ENCODE peak calls at places on chromosome 22, in seven cellular contexts. One of them, this sample, is unnamed.
A peak's percentile ranks its signal among the peaks of the same experiment; 100 is the strongest.

GRCh38 chr22:39207141-39208012 is 37.4 kb downstream of the PDGFB start:
- DNase-seq in T follicular helper cell: no peak
- DNase-seq in ELR: peak; percentile 53
- DNase-seq in WTC11: no peak
- DNase-seq in NCI-H69: peak; percentile 69
- DNase-seq in colonic mucosa: no peak
- DNase-seq in posterior cingulate gyrus: no peak
- DNase-seq in this sample: no peak

GRCh38 chr22:21917959-21918261 is 34.7 kb downstream of the PPM1F start:
- DNase-seq in T follicular helper cell: no peak
- DNase-seq in ELR: no peak
- DNase-seq in WTC11: no peak
- DNase-seq in NCI-H69: no peak
- DNase-seq in colonic mucosa: no peak
- DNase-seq in posterior cingulate gyrus: no peak
- DNase-seq in this sample: no peak

GRCh38 chr22:33188316-33188715 is 130.1 kb upstream of the SYN3 start:
- DNase-seq in T follicular helper cell: no peak
- DNase-seq in ELR: no peak
- DNase-seq in WTC11: no peak
- DNase-seq in NCI-H69: peak; percentile 18
- DNase-seq in colonic mucosa: no peak
- DNase-seq in posterior cingulate gyrus: no peak
- DNase-seq in this sample: no peak

GRCh38 chr22:27378343-27378800 is 423.2 kb downstream of the MN1 start:
- DNase-seq in T follicular helper cell: no peak
- DNase-seq in ELR: no peak
- DNase-seq in WTC11: no peak
- DNase-seq in NCI-H69: peak; percentile 16
- DNase-seq in colonic mucosa: no peak
- DNase-seq in posterior cingulate gyrus: no peak
- DNase-seq in this sample: no peak

GRCh38 chr22:42202669-42203068 is 67.8 kb downstream of the TCF20 start:
- DNase-seq in T follicular helper cell: peak; percentile 41
- DNase-seq in ELR: peak; percentile 46
- DNase-seq in WTC11: no peak
- DNase-seq in NCI-H69: no peak
- DNase-seq in colonic mucosa: no peak
- DNase-seq in posterior cingulate gyrus: no peak
- DNase-seq in this sample: peak; percentile 48

GRCh38 chr22:34430386-34430785 is 510.1 kb upstream of the LARGE1 start:
- DNase-seq in T follicular helper cell: no peak
- DNase-seq in ELR: no peak
- DNase-seq in WTC11: no peak
- DNase-seq in NCI-H69: no peak
- DNase-seq in colonic mucosa: no peak
- DNase-seq in posterior cingulate gyrus: no peak
- DNase-seq in this sample: no peak

GRCh38 chr22:42074153-42074750 is at the start of gene PHETA2:
- DNase-seq in T follicular helper cell: peak; percentile 46
- DNase-seq in ELR: peak; percentile 44
- DNase-seq in WTC11: peak; percentile 51
- DNase-seq in NCI-H69: peak; percentile 61
- DNase-seq in colonic mucosa: peak; percentile 65
- DNase-seq in posterior cingulate gyrus: no peak
- DNase-seq in this sample: peak; percentile 70

GRCh38 chr22:21855715-21856114 is 11.7 kb downstream of the MAPK1 start:
- DNase-seq in T follicular helper cell: no peak
- DNase-seq in ELR: no peak
- DNase-seq in WTC11: no peak
- DNase-seq in NCI-H69: no peak
- DNase-seq in colonic mucosa: no peak
- DNase-seq in posterior cingulate gyrus: no peak
- DNase-seq in this sample: no peak

GRCh38 chr22:40345271-40345670 is 1.0 kb upstream of the ADSL start:
- DNase-seq in T follicular helper cell: peak; percentile 31
- DNase-seq in ELR: peak; percentile 58
- DNase-seq in WTC11: no peak
- DNase-seq in NCI-H69: peak; percentile 70
- DNase-seq in colonic mucosa: no peak
- DNase-seq in posterior cingulate gyrus: no peak
- DNase-seq in this sample: no peak

GRCh38 chr22:49476176-49476575 is 351.5 kb downstream of the BRD1 start:
- DNase-seq in T follicular helper cell: no peak
- DNase-seq in ELR: no peak
- DNase-seq in WTC11: no peak
- DNase-seq in NCI-H69: peak; percentile 31
- DNase-seq in colonic mucosa: no peak
- DNase-seq in posterior cingulate gyrus: no peak
- DNase-seq in this sample: no peak

GRCh38 chr22:27903805-27904473 is 15.1 kb downstream of the PITPNB start:
- DNase-seq in T follicular helper cell: no peak
- DNase-seq in ELR: no peak
- DNase-seq in WTC11: no peak
- DNase-seq in NCI-H69: no peak
- DNase-seq in colonic mucosa: no peak
- DNase-seq in posterior cingulate gyrus: no peak
- DNase-seq in this sample: peak; percentile 7

GRCh38 chr22:20203142-20204099 is 52.6 kb upstream of the CCDC188 start:
- DNase-seq in T follicular helper cell: no peak
- DNase-seq in ELR: peak; percentile 67
- DNase-seq in WTC11: peak; percentile 61
- DNase-seq in NCI-H69: peak; percentile 83
- DNase-seq in colonic mucosa: no peak
- DNase-seq in posterior cingulate gyrus: no peak
- DNase-seq in this sample: no peak

GRCh38 chr22:45224331-45224730 is 16.4 kb downstream of the KIAA0930 start:
- DNase-seq in T follicular helper cell: no peak
- DNase-seq in ELR: no peak
- DNase-seq in WTC11: no peak
- DNase-seq in NCI-H69: no peak
- DNase-seq in colonic mucosa: no peak
- DNase-seq in posterior cingulate gyrus: no peak
- DNase-seq in this sample: no peak

GRCh38 chr22:48060266-48060665 is 1297.8 kb downstream of the TBC1D22A start:
- DNase-seq in T follicular helper cell: no peak
- DNase-seq in ELR: no peak
- DNase-seq in WTC11: no peak
- DNase-seq in NCI-H69: no peak
- DNase-seq in colonic mucosa: no peak
- DNase-seq in posterior cingulate gyrus: no peak
- DNase-seq in this sample: no peak

GRCh38 chr22:23269441-23270211 is 89.3 kb downstream of the BCR start:
- DNase-seq in T follicular helper cell: no peak
- DNase-seq in ELR: no peak
- DNase-seq in WTC11: peak; percentile 54
- DNase-seq in NCI-H69: no peak
- DNase-seq in colonic mucosa: no peak
- DNase-seq in posterior cingulate gyrus: no peak
- DNase-seq in this sample: no peak